ENCODE peak calls at places on chromosomes 5 and 9, in seven cellular contexts. J, D, H, A, T, W and V are unnamed samples.

GRCh38 chr5:33788922-33789321 is 102.9 kb downstream of the ADAMTS12 start:
- DNase-seq in T (no peak), W (no peak), H (no peak), J (no peak), A (peak; percentile 97), D (no peak), V (no peak)

GRCh38 chr5:143397302-143398052 is 6.0 kb downstream of the NR3C1 start:
- DNase-seq in T (no peak), A (no peak), W (no peak), D (no peak), H (no peak), J (no peak), V (no peak)

GRCh38 chr5:112419596-112420110 is 576 bp upstream of the EPB41L4A start:
- DNase-seq in T (peak; percentile 69), W (no peak), J (peak; percentile 49), A (peak; percentile 12), D (peak; percentile 59), H (peak; percentile 69), V (peak; percentile 50)

GRCh38 chr9:125241863-125242739 is 958 bp upstream of the HSPA5 start:
- DNase-seq in D (no peak), T (peak; percentile 27), J (peak; percentile 31), W (no peak), A (no peak), H (no peak), V (no peak)

GRCh38 chr5:150001660-150002493 is 1.3 kb downstream of the HMGXB3 start:
- DNase-seq in W (peak; percentile 64), D (peak; percentile 63), A (peak; percentile 82), T (peak; percentile 37), J (peak; percentile 81), H (peak; percentile 75), V (peak; percentile 31)

GRCh38 chr9:21324040-21324439 is 11.2 kb downstream of the KLHL9 start:
- DNase-seq in D (no peak), W (no peak), A (peak; percentile 24), T (no peak), J (no peak), H (no peak), V (no peak)

GRCh38 chr9:35729700-35730485 is 2.1 kb downstream of the TLN1 start:
- DNase-seq in A (peak; percentile 79), W (no peak), J (no peak), T (peak; percentile 42), D (peak; percentile 20), H (peak; percentile 70), V (no peak)

GRCh38 chr5:88888291-88888690 is 5.3 kb upstream of the MEF2C start:
- DNase-seq in J (peak; percentile 35), T (no peak), H (no peak), W (no peak), D (no peak), A (no peak), V (no peak)

GRCh38 chr9:99922711-99923030 is 16.2 kb downstream of the STX17 start:
- DNase-seq in W (no peak), H (no peak), J (no peak), T (no peak), D (no peak), A (no peak), V (no peak)

GRCh38 chr5:26388946-26389345 is 649.4 kb downstream of the CDH9 start:
- DNase-seq in A (no peak), W (no peak), H (no peak), J (no peak), T (no peak), D (no peak), V (no peak)

GRCh38 chr9:121650220-121651013 is 1.0 kb upstream of the DAB2IP start:
- DNase-seq in T (peak; percentile 61), D (peak; percentile 99), A (peak; percentile 29), J (peak; percentile 39), W (no peak), H (peak; percentile 91), V (peak; percentile 81)

GRCh38 chr9:130463763-130464745 is 19.3 kb downstream of the ASS1 start:
- DNase-seq in T (no peak), D (no peak), H (no peak), A (no peak), W (no peak), J (no peak), V (no peak)

GRCh38 chr9:109813829-109814228 is 33.8 kb downstream of the PALM2AKAP2 start:
- DNase-seq in D (no peak), T (no peak), J (no peak), H (no peak), A (no peak), W (no peak), V (no peak)
- TF ChIP-seq CTCF in D (no peak), T (no peak), J (no peak), H (no peak), A (no peak), W (no peak), V (no peak)

DNA sequence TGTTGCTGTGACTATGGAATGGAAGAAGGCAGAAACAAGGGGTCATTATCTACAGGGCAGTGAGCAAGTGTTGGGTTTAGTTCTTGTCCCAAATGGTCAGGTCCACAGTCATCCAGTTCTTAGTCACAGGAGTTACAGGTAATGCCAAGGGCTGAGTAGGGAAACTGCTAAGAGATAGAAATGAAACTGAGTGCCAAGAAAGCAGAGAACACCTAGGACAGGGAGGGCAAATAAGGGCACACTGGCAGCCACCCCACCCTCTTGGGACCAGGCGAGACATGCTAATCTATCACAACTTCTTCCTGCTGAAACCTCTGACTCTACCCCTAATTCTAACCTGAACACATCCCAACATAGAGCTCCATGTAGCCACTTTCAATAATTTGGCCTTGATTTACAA is 103.2 kb downstream of the KLF4 start:
- DNase-seq in A (no peak), D (no peak), W (no peak), J (no peak), H (no peak), T (peak; percentile 74), V (no peak)
- TF ChIP-seq CTCF in A (no peak), D (no peak), W (no peak), J (no peak), H (no peak), T (no peak), V (no peak)

DNA sequence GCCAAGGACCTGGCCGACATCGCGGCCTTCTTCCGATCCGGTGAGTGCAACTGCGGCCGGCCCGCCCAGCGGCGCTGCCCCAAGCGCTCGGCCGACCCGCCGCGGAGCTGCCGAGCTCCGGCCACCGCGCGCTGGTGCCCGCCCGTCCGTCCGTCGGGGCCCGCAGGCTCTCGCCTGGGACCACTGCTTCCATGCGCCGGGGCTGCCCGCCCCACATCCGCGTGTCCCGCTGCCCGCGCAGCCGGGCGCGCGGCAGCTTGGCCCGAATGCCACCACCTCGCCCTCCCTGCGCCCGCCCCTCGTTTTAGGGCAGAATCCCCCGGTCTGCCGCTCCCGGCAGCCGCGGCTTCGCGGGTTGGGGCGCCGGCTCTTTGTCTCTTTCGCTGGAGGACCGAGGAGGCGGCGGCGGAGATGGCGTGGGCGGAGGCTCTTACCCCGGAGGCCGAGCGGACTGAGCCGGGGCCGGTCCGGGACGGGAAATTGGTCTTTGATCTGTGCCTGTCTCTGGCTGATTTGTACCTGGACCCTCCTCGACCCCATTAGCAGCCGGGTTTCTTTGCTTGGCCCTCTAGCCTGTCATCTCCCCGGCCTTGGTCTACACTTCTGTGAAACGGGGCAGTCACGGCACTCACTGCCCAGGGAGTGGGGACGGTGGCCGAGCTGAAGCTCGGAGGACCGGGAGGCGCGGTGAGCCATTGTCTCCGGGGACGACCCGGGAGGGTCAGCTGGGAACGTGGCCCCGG is 872 bp downstream of the TRIO start:
- DNase-seq in D (peak; percentile 36), W (peak; percentile 30), H (peak; percentile 65), J (peak; percentile 71), A (no peak), T (peak; percentile 43), V (peak; percentile 47)
- TF ChIP-seq CTCF in D (no peak), W (no peak), H (no peak), J (no peak), A (no peak), T (no peak), V (no peak)

GRCh38 chr5:157719231-157719630 is 12.0 kb upstream of the THG1L start:
- DNase-seq in H (no peak), J (no peak), W (no peak), D (no peak), A (no peak), T (no peak), V (no peak)

GRCh38 chr5:157714480-157714879 is 16.7 kb upstream of the THG1L start:
- DNase-seq in J (no peak), W (no peak), T (no peak), A (no peak), H (no peak), D (no peak), V (no peak)

GRCh38 chr5:157721159-157721558 is 10.1 kb upstream of the THG1L start:
- DNase-seq in W (no peak), A (no peak), T (no peak), D (no peak), H (no peak), J (no peak), V (no peak)

GRCh38 chr5:157714036-157714435 is 17.2 kb upstream of the THG1L start:
- DNase-seq in A (no peak), T (no peak), H (no peak), W (no peak), D (no peak), J (no peak), V (no peak)

GRCh38 chr5:157718529-157718928 is 12.7 kb upstream of the THG1L start:
- DNase-seq in D (no peak), T (no peak), J (peak; percentile 31), A (peak; percentile 87), H (peak; percentile 10), W (no peak), V (no peak)
- TF ChIP-seq CTCF in D (peak; percentile 43), T (peak; percentile 25), J (peak; percentile 47), A (peak; percentile 73), H (peak; percentile 58), W (peak; percentile 36), V (peak; percentile 69)

DNA sequence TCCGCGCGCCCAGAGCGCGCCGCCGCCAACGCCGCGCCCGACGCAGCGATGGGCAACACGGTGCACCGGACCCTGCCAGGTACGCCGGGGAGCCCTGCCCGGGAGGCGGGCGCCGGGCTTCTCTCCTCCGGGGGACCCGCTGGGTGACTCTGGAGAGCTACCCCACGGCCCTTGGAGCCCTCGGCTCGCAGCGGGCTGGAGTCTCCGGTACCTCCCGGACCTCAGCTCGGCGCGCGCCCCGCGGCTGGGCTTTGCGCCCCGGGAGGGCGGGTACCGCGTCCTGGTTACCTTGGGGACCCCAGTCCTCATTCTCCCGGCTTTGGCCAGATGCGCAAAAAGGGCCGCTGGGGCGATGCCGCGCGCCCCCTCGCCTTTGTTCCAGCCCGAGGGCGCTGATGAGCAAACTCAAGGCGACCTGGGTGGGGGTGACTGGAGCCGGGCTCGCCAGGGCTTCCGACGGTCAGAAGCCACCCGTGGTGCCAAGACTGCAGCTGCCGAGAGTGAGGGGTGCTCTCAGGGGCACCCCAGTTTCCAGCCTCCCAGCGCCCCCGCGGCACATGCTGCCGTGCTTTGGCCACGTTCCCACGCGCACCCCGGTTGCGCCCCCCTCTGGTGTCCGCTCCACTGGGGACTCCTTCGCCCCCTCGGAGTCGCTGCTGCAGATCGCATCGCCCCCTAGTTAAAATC is 439 bp downstream of the NEURL1B start:
- DNase-seq in W (no peak), J (peak; percentile 62), A (no peak), H (peak; percentile 68), D (peak; percentile 58), T (no peak), V (peak; percentile 41)
- TF ChIP-seq CTCF in W (no peak), J (no peak), A (no peak), H (peak; percentile 41), D (peak; percentile 60), T (no peak), V (peak; percentile 25)